ENCODE peak calls at places on chromosomes 3 and 15, in seven cellular contexts. One of them, this sample, is unnamed.

GRCh38 chr3:175818811-175819464 is 959.8 kb downstream of the NAALADL2 start:
- DNase-seq in thyroid gland: no peak
- DNase-seq in lower lobe of right lung: no peak
- DNase-seq in prostate gland: no peak
- DNase-seq in heart right ventricle: no peak
- DNase-seq in hepatocyte: no peak
- DNase-seq in ovary: no peak
- DNase-seq in this sample: no peak

GRCh38 chr3:53005854-53006513 is 39.9 kb downstream of the SFMBT1 start:
- DNase-seq in prostate gland: no peak
- DNase-seq in hepatocyte: no peak
- DNase-seq in heart right ventricle: no peak
- DNase-seq in ovary: no peak
- DNase-seq in thyroid gland: peak; percentile 12
- DNase-seq in lower lobe of right lung: no peak
- DNase-seq in this sample: no peak

GRCh38 chr3:156483961-156484787 is 70.7 kb downstream of the SSR3 start:
- DNase-seq in thyroid gland: no peak
- DNase-seq in prostate gland: no peak
- DNase-seq in heart right ventricle: no peak
- DNase-seq in ovary: no peak
- DNase-seq in lower lobe of right lung: no peak
- DNase-seq in hepatocyte: peak; percentile 38
- DNase-seq in this sample: no peak

GRCh38 chr3:66625464-66626216 is 124.8 kb upstream of the LRIG1 start:
- DNase-seq in prostate gland: no peak
- DNase-seq in hepatocyte: no peak
- DNase-seq in heart right ventricle: no peak
- DNase-seq in lower lobe of right lung: no peak
- DNase-seq in thyroid gland: no peak
- DNase-seq in ovary: no peak
- DNase-seq in this sample: no peak

GRCh38 chr3:185813691-185814215 is 11.1 kb downstream of the IGF2BP2 start:
- DNase-seq in thyroid gland: no peak
- DNase-seq in ovary: no peak
- DNase-seq in hepatocyte: no peak
- DNase-seq in lower lobe of right lung: no peak
- DNase-seq in prostate gland: no peak
- DNase-seq in heart right ventricle: no peak
- DNase-seq in this sample: no peak

GRCh38 chr3:16053794-16054193 is 120.7 kb upstream of the GALNT15 start:
- DNase-seq in thyroid gland: no peak
- DNase-seq in hepatocyte: no peak
- DNase-seq in ovary: no peak
- DNase-seq in heart right ventricle: no peak
- DNase-seq in prostate gland: no peak
- DNase-seq in lower lobe of right lung: no peak
- DNase-seq in this sample: no peak

GRCh38 chr3:163384383-163384782 is 1693.9 kb downstream of the SI start:
- DNase-seq in prostate gland: no peak
- DNase-seq in ovary: no peak
- DNase-seq in thyroid gland: no peak
- DNase-seq in heart right ventricle: no peak
- DNase-seq in lower lobe of right lung: no peak
- DNase-seq in hepatocyte: no peak
- DNase-seq in this sample: no peak

GRCh38 chr15:100801256-100801900 is 78.3 kb upstream of the ALDH1A3 start:
- DNase-seq in prostate gland: no peak
- DNase-seq in thyroid gland: no peak
- DNase-seq in heart right ventricle: no peak
- DNase-seq in hepatocyte: no peak
- DNase-seq in lower lobe of right lung: no peak
- DNase-seq in ovary: no peak
- DNase-seq in this sample: no peak

GRCh38 chr3:169241928-169242751 is 421.4 kb downstream of the MECOM start:
- DNase-seq in lower lobe of right lung: peak; percentile 53
- DNase-seq in prostate gland: no peak
- DNase-seq in thyroid gland: no peak
- DNase-seq in heart right ventricle: peak; percentile 47
- DNase-seq in ovary: no peak
- DNase-seq in hepatocyte: peak; percentile 33
- DNase-seq in this sample: peak; percentile 79

GRCh38 chr3:186322761-186323160 is 39.3 kb downstream of the DGKG start:
- DNase-seq in lower lobe of right lung: no peak
- DNase-seq in ovary: no peak
- DNase-seq in thyroid gland: no peak
- DNase-seq in heart right ventricle: peak; percentile 15
- DNase-seq in prostate gland: no peak
- DNase-seq in hepatocyte: no peak
- DNase-seq in this sample: no peak

GRCh38 chr3:106825962-106826605 is 551.2 kb upstream of the CCDC54 start:
- DNase-seq in lower lobe of right lung: no peak
- DNase-seq in hepatocyte: peak; percentile 23
- DNase-seq in ovary: no peak
- DNase-seq in thyroid gland: no peak
- DNase-seq in heart right ventricle: no peak
- DNase-seq in prostate gland: no peak
- DNase-seq in this sample: no peak

GRCh38 chr3:52230461-52230860 is 5.0 kb upstream of the TLR9 start:
- DNase-seq in ovary: no peak
- DNase-seq in heart right ventricle: no peak
- DNase-seq in hepatocyte: no peak
- DNase-seq in prostate gland: no peak
- DNase-seq in lower lobe of right lung: peak; percentile 35
- DNase-seq in thyroid gland: no peak
- DNase-seq in this sample: no peak

GRCh38 chr3:113838631-113839209 is at the start of gene GRAMD1C:
- DNase-seq in prostate gland: peak; percentile 84
- DNase-seq in ovary: peak; percentile 83
- DNase-seq in heart right ventricle: peak; percentile 86
- DNase-seq in thyroid gland: peak; percentile 83
- DNase-seq in lower lobe of right lung: peak; percentile 93
- DNase-seq in hepatocyte: peak; percentile 95
- DNase-seq in this sample: peak; percentile 96

GRCh38 chr3:42216820-42217416 is 49.1 kb downstream of the CCK start:
- DNase-seq in hepatocyte: no peak
- DNase-seq in heart right ventricle: no peak
- DNase-seq in ovary: no peak
- DNase-seq in lower lobe of right lung: no peak
- DNase-seq in thyroid gland: no peak
- DNase-seq in prostate gland: no peak
- DNase-seq in this sample: no peak

GRCh38 chr15:58583171-58583908 is 151.5 kb downstream of the LIPC start:
- DNase-seq in heart right ventricle: no peak
- DNase-seq in prostate gland: no peak
- DNase-seq in lower lobe of right lung: no peak
- DNase-seq in ovary: no peak
- DNase-seq in thyroid gland: no peak
- DNase-seq in hepatocyte: no peak
- DNase-seq in this sample: no peak

GRCh38 chr15:26889298-26889898 is 22.5 kb downstream of the GABRA5 start:
- DNase-seq in heart right ventricle: no peak
- DNase-seq in prostate gland: peak; percentile 72
- DNase-seq in hepatocyte: peak; percentile 76
- DNase-seq in thyroid gland: peak; percentile 54
- DNase-seq in ovary: no peak
- DNase-seq in lower lobe of right lung: no peak
- DNase-seq in this sample: no peak

GRCh38 chr3:16849795-16850194 is 35.0 kb upstream of the PLCL2 start:
- DNase-seq in prostate gland: no peak
- DNase-seq in lower lobe of right lung: no peak
- DNase-seq in hepatocyte: no peak
- DNase-seq in ovary: no peak
- DNase-seq in thyroid gland: no peak
- DNase-seq in heart right ventricle: no peak
- DNase-seq in this sample: no peak

GRCh38 chr15:80317389-80318169 is 65.6 kb upstream of the CTXND1 start:
- DNase-seq in heart right ventricle: no peak
- DNase-seq in hepatocyte: peak; percentile 35
- DNase-seq in prostate gland: no peak
- DNase-seq in ovary: no peak
- DNase-seq in lower lobe of right lung: no peak
- DNase-seq in thyroid gland: no peak
- DNase-seq in this sample: peak; percentile 82

GRCh38 chr15:29428925-29429573 is 159.4 kb upstream of the NSMCE3 start:
- DNase-seq in heart right ventricle: no peak
- DNase-seq in hepatocyte: no peak
- DNase-seq in thyroid gland: no peak
- DNase-seq in lower lobe of right lung: no peak
- DNase-seq in ovary: no peak
- DNase-seq in prostate gland: no peak
- DNase-seq in this sample: no peak

GRCh38 chr3:195071011-195071728 is 199.8 kb downstream of the XXYLT1 start:
- DNase-seq in lower lobe of right lung: peak; percentile 26
- DNase-seq in thyroid gland: no peak
- DNase-seq in ovary: no peak
- DNase-seq in heart right ventricle: no peak
- DNase-seq in prostate gland: no peak
- DNase-seq in hepatocyte: no peak
- DNase-seq in this sample: peak; percentile 48

GRCh38 chr3:195913382-195913781 is 5.0 kb upstream of the TNK2 start:
- DNase-seq in thyroid gland: no peak
- DNase-seq in prostate gland: no peak
- DNase-seq in ovary: no peak
- DNase-seq in heart right ventricle: no peak
- DNase-seq in lower lobe of right lung: no peak
- DNase-seq in hepatocyte: no peak
- DNase-seq in this sample: no peak

GRCh38 chr15:29364429-29365078 is 94.9 kb upstream of the NSMCE3 start:
- DNase-seq in thyroid gland: no peak
- DNase-seq in hepatocyte: no peak
- DNase-seq in heart right ventricle: no peak
- DNase-seq in lower lobe of right lung: no peak
- DNase-seq in prostate gland: no peak
- DNase-seq in ovary: no peak
- DNase-seq in this sample: no peak

GRCh38 chr15:23564798-23565394 is 578 bp upstream of the MKRN3 start:
- DNase-seq in prostate gland: no peak
- DNase-seq in lower lobe of right lung: no peak
- DNase-seq in ovary: no peak
- DNase-seq in heart right ventricle: no peak
- DNase-seq in hepatocyte: no peak
- DNase-seq in thyroid gland: no peak
- DNase-seq in this sample: no peak

GRCh38 chr3:129282727-129283327 is 4.2 kb downstream of the HMCES start:
- DNase-seq in lower lobe of right lung: no peak
- DNase-seq in heart right ventricle: no peak
- DNase-seq in thyroid gland: no peak
- DNase-seq in ovary: no peak
- DNase-seq in hepatocyte: no peak
- DNase-seq in prostate gland: no peak
- DNase-seq in this sample: no peak

GRCh38 chr3:129281726-129282125 is 3.1 kb downstream of the HMCES start:
- DNase-seq in thyroid gland: no peak
- DNase-seq in hepatocyte: no peak
- DNase-seq in lower lobe of right lung: no peak
- DNase-seq in prostate gland: no peak
- DNase-seq in heart right ventricle: no peak
- DNase-seq in ovary: no peak
- DNase-seq in this sample: no peak

GRCh38 chr3:129291487-129291886 is 12.8 kb downstream of the HMCES start:
- DNase-seq in ovary: no peak
- DNase-seq in hepatocyte: no peak
- DNase-seq in thyroid gland: no peak
- DNase-seq in prostate gland: no peak
- DNase-seq in lower lobe of right lung: no peak
- DNase-seq in heart right ventricle: no peak
- DNase-seq in this sample: no peak

GRCh38 chr3:129289201-129289921 is 10.7 kb downstream of the HMCES start:
- DNase-seq in ovary: no peak
- DNase-seq in heart right ventricle: no peak
- DNase-seq in lower lobe of right lung: no peak
- DNase-seq in hepatocyte: no peak
- DNase-seq in thyroid gland: no peak
- DNase-seq in prostate gland: no peak
- DNase-seq in this sample: no peak

DNA sequence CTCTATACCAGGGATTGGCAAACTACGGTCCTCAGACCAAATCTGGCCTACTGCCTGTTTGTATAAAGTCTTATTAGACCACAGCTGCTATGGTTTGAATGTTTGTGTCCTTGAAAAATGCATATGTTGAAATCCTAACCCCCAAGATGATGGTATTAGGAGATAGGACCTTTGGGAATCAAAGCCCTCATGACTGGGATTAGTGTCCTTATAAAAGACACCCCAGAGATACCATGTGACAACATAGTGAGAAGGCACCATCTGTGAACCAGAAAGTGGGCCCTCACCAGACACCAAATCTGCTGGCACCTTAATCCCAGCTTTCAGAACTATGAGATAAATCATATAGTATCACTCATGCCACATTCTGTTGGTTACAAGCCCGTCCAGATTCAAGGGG is 7.4 kb downstream of the HMCES start:
- DNase-seq in ovary: no peak
- DNase-seq in prostate gland: no peak
- DNase-seq in heart right ventricle: no peak
- DNase-seq in lower lobe of right lung: no peak
- DNase-seq in hepatocyte: no peak
- DNase-seq in thyroid gland: no peak
- DNase-seq in this sample: no peak
- H3K27ac ChIP-seq in ovary: no peak overlapping the region
- H3K27ac ChIP-seq in prostate gland: no peak overlapping the region
- H3K27ac ChIP-seq in heart right ventricle: no peak overlapping the region
- H3K27ac ChIP-seq in lower lobe of right lung: no peak overlapping the region
- H3K27ac ChIP-seq in hepatocyte: no peak overlapping the region
- H3K27ac ChIP-seq in thyroid gland: no peak overlapping the region
- H3K27ac ChIP-seq in this sample: no peak overlapping the region

GRCh38 chr3:98504534-98504933 is 7.1 kb downstream of the OR5K2 start:
- DNase-seq in hepatocyte: no peak
- DNase-seq in heart right ventricle: no peak
- DNase-seq in lower lobe of right lung: no peak
- DNase-seq in thyroid gland: no peak
- DNase-seq in ovary: no peak
- DNase-seq in prostate gland: no peak
- DNase-seq in this sample: no peak
- H3K27ac ChIP-seq in hepatocyte: no peak overlapping the region
- H3K27ac ChIP-seq in heart right ventricle: no peak overlapping the region
- H3K27ac ChIP-seq in lower lobe of right lung: no peak overlapping the region
- H3K27ac ChIP-seq in thyroid gland: no peak overlapping the region
- H3K27ac ChIP-seq in ovary: no peak overlapping the region
- H3K27ac ChIP-seq in prostate gland: no peak overlapping the region
- H3K27ac ChIP-seq in this sample: no peak overlapping the region

GRCh38 chr3:32699429-32699828 is 14.4 kb downstream of the CNOT10 start:
- DNase-seq in thyroid gland: no peak
- DNase-seq in prostate gland: no peak
- DNase-seq in heart right ventricle: no peak
- DNase-seq in hepatocyte: no peak
- DNase-seq in lower lobe of right lung: no peak
- DNase-seq in ovary: no peak
- DNase-seq in this sample: no peak
- H3K27ac ChIP-seq in thyroid gland: no peak overlapping the region
- H3K27ac ChIP-seq in prostate gland: no peak overlapping the region
- H3K27ac ChIP-seq in heart right ventricle: no peak overlapping the region
- H3K27ac ChIP-seq in hepatocyte: no peak overlapping the region
- H3K27ac ChIP-seq in lower lobe of right lung: no peak overlapping the region
- H3K27ac ChIP-seq in ovary: no peak overlapping the region
- H3K27ac ChIP-seq in this sample: no peak overlapping the region

DNA sequence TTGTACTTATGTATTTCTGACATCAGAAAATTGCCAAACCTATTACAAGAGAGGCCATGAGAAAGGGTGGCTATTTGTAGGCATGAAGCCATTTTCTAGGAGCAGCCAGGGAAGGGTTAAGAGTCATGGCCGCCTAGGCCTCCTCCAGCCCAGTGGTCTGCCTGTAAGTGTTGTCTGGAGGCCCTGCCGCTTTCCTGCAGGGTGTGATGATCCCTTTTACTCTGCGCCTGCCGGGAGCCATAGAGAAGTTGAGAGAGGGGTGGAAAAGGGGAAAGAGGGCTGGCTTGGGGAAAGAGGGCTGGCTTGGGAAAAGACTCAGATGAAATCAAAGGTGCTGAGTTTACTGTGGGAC is 29.1 kb upstream of the KCTD6 start:
- DNase-seq in prostate gland: no peak
- DNase-seq in lower lobe of right lung: no peak
- DNase-seq in heart right ventricle: no peak
- DNase-seq in hepatocyte: no peak
- DNase-seq in ovary: no peak
- DNase-seq in thyroid gland: no peak
- DNase-seq in this sample: no peak
- H3K27ac ChIP-seq in prostate gland: no peak overlapping the region
- H3K27ac ChIP-seq in lower lobe of right lung: no peak overlapping the region
- H3K27ac ChIP-seq in heart right ventricle: no peak overlapping the region
- H3K27ac ChIP-seq in hepatocyte: no peak overlapping the region
- H3K27ac ChIP-seq in ovary: no peak overlapping the region
- H3K27ac ChIP-seq in thyroid gland: no peak overlapping the region
- H3K27ac ChIP-seq in this sample: no peak overlapping the region

This sample was measured in kidney.